ENCODE peak calls at places on chromosome 14, in four cellular contexts. T, B, M and K are unnamed samples.

GRCh38 chr14:61435563-61436337 is 114.4 kb downstream of the PRKCH start:
- DNase-seq in T (no peak), B (no peak), M (no peak), K (no peak)

GRCh38 chr14:27002179-27002578 is 404.3 kb upstream of the NOVA1 start:
- DNase-seq in T (no peak), B (no peak), M (no peak), K (no peak)

GRCh38 chr14:100384819-100385813 is 62.0 kb downstream of the SLC25A47 start:
- DNase-seq in T (peak; percentile 62), B (peak; percentile 77), M (no peak), K (no peak)

GRCh38 chr14:90513151-90514014 is 116.6 kb downstream of the CALM1 start:
- DNase-seq in T (no peak), B (peak; percentile 58), M (no peak), K (peak; percentile 51)

GRCh38 chr14:68675233-68675577 is 117.7 kb downstream of the ZFP36L1 start:
- DNase-seq in T (no peak), B (no peak), M (no peak), K (no peak)

GRCh38 chr14:77314043-77314442 is 6.6 kb downstream of the POMT2 start:
- DNase-seq in T (peak; percentile 90), B (no peak), M (no peak), K (peak; percentile 98)

GRCh38 chr14:64973826-64974225 is 1.7 kb upstream of the RAB15 start:
- DNase-seq in T (no peak), B (no peak), M (no peak), K (no peak)

GRCh38 chr14:29925106-29925722 is 2.4 kb downstream of the PRKD1 start:
- DNase-seq in T (no peak), B (no peak), M (no peak), K (no peak)

GRCh38 chr14:30132201-30132600 is 204.6 kb upstream of the PRKD1 start:
- DNase-seq in T (no peak), B (no peak), M (no peak), K (no peak)

GRCh38 chr14:105385322-105385637 is 13.1 kb upstream of the TEX22 start:
- DNase-seq in T (no peak), B (no peak), M (no peak), K (no peak)

GRCh38 chr14:104536942-104537612 is 42.5 kb upstream of the C14orf180 start:
- DNase-seq in T (peak; percentile 14), B (no peak), M (no peak), K (peak; percentile 78)

GRCh38 chr14:81591266-81591665 is 57.6 kb upstream of the SEL1L start:
- DNase-seq in T (no peak), B (no peak), M (no peak), K (no peak)

GRCh38 chr14:52650774-52651173 is 44.6 kb downstream of the ERO1A start:
- DNase-seq in T (no peak), B (no peak), M (no peak), K (no peak)

GRCh38 chr14:101705733-101706508 is 55.6 kb upstream of the PPP2R5C start:
- DNase-seq in T (no peak), B (no peak), M (no peak), K (no peak)

GRCh38 chr14:106844608-106845285 is 1318.4 kb downstream of the TMEM121 start:
- DNase-seq in T (no peak), B (peak; percentile 34), M (no peak), K (no peak)

GRCh38 chr14:103880334-103880985 is 33.1 kb upstream of the PPP1R13B start:
- DNase-seq in T (peak; percentile 54), B (no peak), M (no peak), K (no peak)

GRCh38 chr14:75249958-75250336 is 28.7 kb upstream of the FOS start:
- DNase-seq in T (no peak), B (no peak), M (no peak), K (no peak)

GRCh38 chr14:68039593-68039992 is 220.0 kb downstream of the RAD51B start:
- DNase-seq in T (no peak), B (no peak), M (no peak), K (no peak)

GRCh38 chr14:22412936-22413411 is 176.1 kb downstream of the DAD1 start:
- DNase-seq in T (no peak), B (peak; percentile 95), M (no peak), K (no peak)

GRCh38 chr14:50821471-50822464 is 9.2 kb downstream of the NIN start:
- DNase-seq in T (no peak), B (no peak), M (no peak), K (no peak)

GRCh38 chr14:72500234-72500838 is 393.6 kb downstream of the DPF3 start:
- DNase-seq in T (no peak), B (peak; percentile 67), M (no peak), K (no peak)

GRCh38 chr14:24612186-24612585 is 2.7 kb upstream of the GZMH start:
- DNase-seq in T (no peak), B (peak; percentile 41), M (no peak), K (no peak)

GRCh38 chr14:54778618-54779017 is 124.0 kb downstream of the GCH1 start:
- DNase-seq in T (no peak), B (no peak), M (no peak), K (no peak)

GRCh38 chr14:61615743-61616523 is 79.4 kb upstream of the HIF1A start:
- DNase-seq in T (no peak), B (no peak), M (no peak), K (no peak)

GRCh38 chr14:20493634-20494033 is 11.7 kb upstream of the RNASE10 start:
- DNase-seq in T (no peak), B (no peak), M (no peak), K (no peak)

GRCh38 chr14:91466192-91466591 is 43.9 kb downstream of the PPP4R3A start:
- DNase-seq in T (no peak), B (no peak), M (no peak), K (no peak)

GRCh38 chr14:23562822-23563472 is 4.6 kb downstream of the AP1G2 start:
- DNase-seq in T (no peak), B (peak; percentile 82), M (no peak), K (no peak)

GRCh38 chr14:102362084-102362483 is 606 bp downstream of the CINP start:
- DNase-seq in T (no peak), B (peak; percentile 26), M (no peak), K (no peak)

GRCh38 chr14:105201156-105201927 is 20.2 kb upstream of the NUDT14 start:
- DNase-seq in T (no peak), B (peak; percentile 36), M (no peak), K (no peak)

GRCh38 chr14:54805521-54806322 is 96.9 kb downstream of the GCH1 start:
- DNase-seq in T (peak; percentile 30), B (peak; percentile 86), M (peak; percentile 3), K (peak; percentile 18)

GRCh38 chr14:32560213-32560857 is 231.2 kb downstream of the AKAP6 start:
- DNase-seq in T (peak; percentile 63), B (peak; percentile 87), M (no peak), K (peak; percentile 44)

GRCh38 chr14:100589071-100589759 is 2.0 kb upstream of the BEGAIN start:
- DNase-seq in T (no peak), B (peak; percentile 98), M (no peak), K (no peak)

GRCh38 chr14:25150401-25150800 is 100.5 kb upstream of the STXBP6 start:
- DNase-seq in T (peak; percentile 39), B (no peak), M (no peak), K (no peak)

GRCh38 chr14:61925043-61925442 is 162.8 kb downstream of the SNAPC1 start:
- DNase-seq in T (no peak), B (peak; percentile 87), M (no peak), K (no peak)